ENCODE peak calls at places on chromosome 21, in eight cellular contexts. One of them, this sample, is unnamed.
A peak's percentile ranks its signal among the peaks of the same experiment; 100 is the strongest.

GRCh38 chr21:29423521-29423920 is 124.8 kb downstream of the BACH1 start:
- DNase-seq in ovary: no peak
- DNase-seq in CD8-positive, alpha-beta T cell: no peak
- DNase-seq in RWPE2: no peak
- DNase-seq in mucosa of descending colon: no peak
- DNase-seq in left lung: no peak
- DNase-seq in keratinocyte: no peak
- DNase-seq in psoas muscle: no peak
- DNase-seq in this sample: no peak

GRCh38 chr21:23009360-23009759 is 2011.2 kb downstream of the NCAM2 start:
- DNase-seq in psoas muscle: no peak
- DNase-seq in keratinocyte: no peak
- DNase-seq in CD8-positive, alpha-beta T cell: no peak
- DNase-seq in RWPE2: no peak
- DNase-seq in ovary: no peak
- DNase-seq in mucosa of descending colon: no peak
- DNase-seq in left lung: no peak
- DNase-seq in this sample: no peak

GRCh38 chr21:17612565-17613241 is at the start of gene BTG3:
- DNase-seq in RWPE2: peak; percentile 62
- DNase-seq in psoas muscle: peak; percentile 85
- DNase-seq in left lung: peak; percentile 93
- DNase-seq in keratinocyte: no peak
- DNase-seq in ovary: peak; percentile 91
- DNase-seq in CD8-positive, alpha-beta T cell: peak; percentile 85
- DNase-seq in mucosa of descending colon: peak; percentile 88
- DNase-seq in this sample: peak; percentile 90

GRCh38 chr21:36321325-36322082 is 1.5 kb downstream of the MORC3 start:
- DNase-seq in CD8-positive, alpha-beta T cell: no peak
- DNase-seq in left lung: no peak
- DNase-seq in ovary: no peak
- DNase-seq in RWPE2: no peak
- DNase-seq in psoas muscle: no peak
- DNase-seq in mucosa of descending colon: no peak
- DNase-seq in keratinocyte: no peak
- DNase-seq in this sample: no peak

GRCh38 chr21:36627242-36627641 is 71.7 kb upstream of the SIM2 start:
- DNase-seq in CD8-positive, alpha-beta T cell: no peak
- DNase-seq in RWPE2: no peak
- DNase-seq in left lung: no peak
- DNase-seq in ovary: no peak
- DNase-seq in psoas muscle: no peak
- DNase-seq in keratinocyte: no peak
- DNase-seq in mucosa of descending colon: no peak
- DNase-seq in this sample: no peak

GRCh38 chr21:16910435-16911165 is 602.2 kb upstream of the CXADR start:
- DNase-seq in psoas muscle: no peak
- DNase-seq in RWPE2: no peak
- DNase-seq in left lung: no peak
- DNase-seq in mucosa of descending colon: no peak
- DNase-seq in ovary: no peak
- DNase-seq in keratinocyte: no peak
- DNase-seq in CD8-positive, alpha-beta T cell: no peak
- DNase-seq in this sample: no peak

GRCh38 chr21:45448810-45449657 is 44.1 kb downstream of the COL18A1 start:
- DNase-seq in mucosa of descending colon: peak; percentile 37
- DNase-seq in RWPE2: no peak
- DNase-seq in psoas muscle: peak; percentile 44
- DNase-seq in CD8-positive, alpha-beta T cell: no peak
- DNase-seq in left lung: peak; percentile 73
- DNase-seq in ovary: peak; percentile 49
- DNase-seq in keratinocyte: no peak
- DNase-seq in this sample: no peak

GRCh38 chr21:31337991-31338891 is 5.8 kb downstream of the TIAM1 start:
- DNase-seq in RWPE2: no peak
- DNase-seq in CD8-positive, alpha-beta T cell: no peak
- DNase-seq in left lung: no peak
- DNase-seq in keratinocyte: no peak
- DNase-seq in ovary: no peak
- DNase-seq in mucosa of descending colon: no peak
- DNase-seq in psoas muscle: no peak
- DNase-seq in this sample: no peak

GRCh38 chr21:41411449-41412089 is 14.5 kb upstream of the MX1 start:
- DNase-seq in left lung: no peak
- DNase-seq in psoas muscle: no peak
- DNase-seq in mucosa of descending colon: peak; percentile 76
- DNase-seq in keratinocyte: no peak
- DNase-seq in CD8-positive, alpha-beta T cell: no peak
- DNase-seq in ovary: no peak
- DNase-seq in RWPE2: no peak
- DNase-seq in this sample: no peak

GRCh38 chr21:17491716-17492414 is 21.0 kb upstream of the CXADR start:
- DNase-seq in mucosa of descending colon: no peak
- DNase-seq in RWPE2: no peak
- DNase-seq in psoas muscle: no peak
- DNase-seq in CD8-positive, alpha-beta T cell: no peak
- DNase-seq in ovary: no peak
- DNase-seq in keratinocyte: peak; percentile 77
- DNase-seq in left lung: no peak
- DNase-seq in this sample: no peak

GRCh38 chr21:19246018-19246417 is 842.4 kb upstream of the TMPRSS15 start:
- DNase-seq in keratinocyte: no peak
- DNase-seq in psoas muscle: peak; percentile 36
- DNase-seq in RWPE2: no peak
- DNase-seq in CD8-positive, alpha-beta T cell: no peak
- DNase-seq in ovary: no peak
- DNase-seq in left lung: peak; percentile 51
- DNase-seq in mucosa of descending colon: peak; percentile 32
- DNase-seq in this sample: no peak

GRCh38 chr21:31612889-31613785 is 46.4 kb upstream of the SOD1 start:
- DNase-seq in mucosa of descending colon: no peak
- DNase-seq in psoas muscle: no peak
- DNase-seq in keratinocyte: no peak
- DNase-seq in CD8-positive, alpha-beta T cell: no peak
- DNase-seq in left lung: no peak
- DNase-seq in RWPE2: no peak
- DNase-seq in ovary: no peak
- DNase-seq in this sample: no peak

GRCh38 chr21:44900559-44901251 is 20.0 kb downstream of the ITGB2 start:
- DNase-seq in psoas muscle: no peak
- DNase-seq in ovary: no peak
- DNase-seq in CD8-positive, alpha-beta T cell: no peak
- DNase-seq in keratinocyte: no peak
- DNase-seq in RWPE2: no peak
- DNase-seq in left lung: peak; percentile 51
- DNase-seq in mucosa of descending colon: no peak
- DNase-seq in this sample: no peak

GRCh38 chr21:15729674-15730483 is at the start of gene USP25:
- DNase-seq in CD8-positive, alpha-beta T cell: peak; percentile 89
- DNase-seq in ovary: peak; percentile 92
- DNase-seq in left lung: peak; percentile 99
- DNase-seq in mucosa of descending colon: peak; percentile 94
- DNase-seq in RWPE2: peak; percentile 82
- DNase-seq in psoas muscle: peak; percentile 97
- DNase-seq in keratinocyte: no peak
- DNase-seq in this sample: peak; percentile 96
- TF ChIP-seq CTCF in CD8-positive, alpha-beta T cell: no peak
- TF ChIP-seq CTCF in ovary: no peak
- TF ChIP-seq CTCF in left lung: no peak
- TF ChIP-seq CTCF in mucosa of descending colon: peak; percentile 13
- TF ChIP-seq CTCF in RWPE2: peak; percentile 57
- TF ChIP-seq CTCF in psoas muscle: peak; percentile 28
- TF ChIP-seq CTCF in keratinocyte: no peak
- TF ChIP-seq CTCF in this sample: no peak

DNA sequence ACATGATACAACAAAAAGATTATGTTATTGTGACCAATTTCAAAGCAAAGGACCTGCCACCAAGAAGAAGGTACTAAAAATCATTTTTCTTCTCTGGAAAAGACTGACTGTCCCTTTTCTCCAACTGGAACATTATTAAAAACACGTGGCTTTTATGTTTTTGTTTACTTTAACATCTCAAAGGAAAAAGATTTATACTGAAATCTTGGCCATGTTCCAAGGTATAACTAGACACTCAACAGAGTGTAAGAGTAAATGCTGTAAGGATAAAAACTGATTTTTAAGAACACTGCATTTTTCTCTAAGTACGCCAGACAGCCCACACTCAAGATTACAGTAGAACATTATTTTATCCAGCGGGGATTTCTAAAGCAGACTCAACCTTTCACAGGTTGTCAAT is 62.1 kb downstream of the BRWD1 start:
- DNase-seq in mucosa of descending colon: no peak
- DNase-seq in keratinocyte: no peak
- DNase-seq in psoas muscle: no peak
- DNase-seq in RWPE2: no peak
- DNase-seq in ovary: no peak
- DNase-seq in left lung: no peak
- DNase-seq in CD8-positive, alpha-beta T cell: no peak
- DNase-seq in this sample: no peak
- H3K36me3 ChIP-seq in mucosa of descending colon: no peaks in the 10 kb centered on the region
- H3K36me3 ChIP-seq in keratinocyte: peaks cover 11% of the 10 kb centered on the region
- H3K36me3 ChIP-seq in psoas muscle: no peaks in the 10 kb centered on the region
- H3K36me3 ChIP-seq in RWPE2: peaks cover 88% of the 10 kb centered on the region
- H3K36me3 ChIP-seq in ovary: no peaks in the 10 kb centered on the region
- H3K36me3 ChIP-seq in left lung: no peaks in the 10 kb centered on the region
- H3K36me3 ChIP-seq in CD8-positive, alpha-beta T cell: peaks cover 26% of the 10 kb centered on the region
- H3K36me3 ChIP-seq in this sample: peaks cover 13% of the 10 kb centered on the region

DNA sequence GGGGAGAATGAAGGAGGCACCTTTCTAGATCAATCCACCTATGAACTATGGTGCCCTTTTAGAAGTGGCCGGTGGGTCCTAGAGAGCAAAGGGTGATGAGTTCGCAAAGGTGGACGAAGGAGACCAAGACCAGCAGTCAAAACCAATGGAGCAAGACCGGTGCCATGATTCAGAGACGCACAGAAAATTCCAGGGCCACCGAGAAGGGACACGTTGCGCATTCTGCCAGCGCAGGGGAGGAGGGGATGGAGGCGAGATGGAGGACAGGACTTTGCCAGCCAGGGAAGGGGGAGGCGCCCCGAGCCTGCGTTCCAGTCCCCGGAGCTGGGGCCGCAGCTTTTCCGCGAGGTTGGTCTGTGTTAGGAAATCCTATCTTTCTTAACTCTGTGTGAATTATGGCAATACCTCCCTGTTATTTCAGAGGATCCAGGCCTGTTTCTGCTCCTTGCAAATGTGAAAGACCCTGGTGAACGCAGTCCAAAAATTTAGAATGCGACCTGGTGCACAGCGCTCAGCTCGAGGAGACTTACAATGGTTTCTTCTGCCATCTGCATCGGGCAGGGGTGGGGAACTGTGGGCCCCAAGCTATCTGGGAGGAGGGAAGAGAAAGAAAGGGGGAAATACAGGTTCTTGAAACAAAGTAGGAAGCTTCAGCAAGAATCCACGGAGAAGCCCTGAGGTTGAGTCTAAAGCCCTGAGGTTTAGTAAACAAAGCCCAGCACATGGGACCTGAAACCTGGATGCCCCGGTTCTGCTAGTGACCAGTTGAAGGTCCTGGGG is 129.4 kb downstream of the MRPS6 start:
- DNase-seq in psoas muscle: peak; percentile 70
- DNase-seq in RWPE2: no peak
- DNase-seq in left lung: peak; percentile 91
- DNase-seq in CD8-positive, alpha-beta T cell: no peak
- DNase-seq in ovary: peak; percentile 43
- DNase-seq in keratinocyte: no peak
- DNase-seq in mucosa of descending colon: no peak
- DNase-seq in this sample: peak; percentile 84
- H3K4me3 ChIP-seq in psoas muscle: peak overlapping the region; percentile 16
- H3K4me3 ChIP-seq in RWPE2: no peak overlapping the region
- H3K4me3 ChIP-seq in left lung: peak overlapping the region; percentile 36
- H3K4me3 ChIP-seq in CD8-positive, alpha-beta T cell: peak overlapping the region; percentile 56
- H3K4me3 ChIP-seq in ovary: no peak overlapping the region
- H3K4me3 ChIP-seq in keratinocyte: no peak overlapping the region
- H3K4me3 ChIP-seq in mucosa of descending colon: no peak overlapping the region
- H3K4me3 ChIP-seq in this sample: peak overlapping the region; percentile 54

GRCh38 chr21:46553993-46554392 is 50.9 kb downstream of the S100B start:
- DNase-seq in mucosa of descending colon: no peak
- DNase-seq in keratinocyte: no peak
- DNase-seq in RWPE2: no peak
- DNase-seq in left lung: no peak
- DNase-seq in psoas muscle: no peak
- DNase-seq in ovary: no peak
- DNase-seq in CD8-positive, alpha-beta T cell: no peak
- DNase-seq in this sample: no peak

GRCh38 chr21:46552865-46553379 is 52.0 kb downstream of the S100B start:
- DNase-seq in keratinocyte: no peak
- DNase-seq in RWPE2: no peak
- DNase-seq in left lung: no peak
- DNase-seq in mucosa of descending colon: no peak
- DNase-seq in ovary: no peak
- DNase-seq in psoas muscle: no peak
- DNase-seq in CD8-positive, alpha-beta T cell: no peak
- DNase-seq in this sample: peak; percentile 52

GRCh38 chr21:46550511-46550941 is 54.4 kb downstream of the S100B start:
- DNase-seq in psoas muscle: no peak
- DNase-seq in ovary: no peak
- DNase-seq in RWPE2: no peak
- DNase-seq in left lung: no peak
- DNase-seq in mucosa of descending colon: no peak
- DNase-seq in keratinocyte: no peak
- DNase-seq in CD8-positive, alpha-beta T cell: peak; percentile 80
- DNase-seq in this sample: peak; percentile 37

GRCh38 chr21:46551636-46552241 is 53.1 kb downstream of the S100B start:
- DNase-seq in keratinocyte: no peak
- DNase-seq in left lung: peak; percentile 90
- DNase-seq in CD8-positive, alpha-beta T cell: peak; percentile 58
- DNase-seq in RWPE2: no peak
- DNase-seq in ovary: no peak
- DNase-seq in psoas muscle: peak; percentile 53
- DNase-seq in mucosa of descending colon: peak; percentile 76
- DNase-seq in this sample: peak; percentile 70

DNA sequence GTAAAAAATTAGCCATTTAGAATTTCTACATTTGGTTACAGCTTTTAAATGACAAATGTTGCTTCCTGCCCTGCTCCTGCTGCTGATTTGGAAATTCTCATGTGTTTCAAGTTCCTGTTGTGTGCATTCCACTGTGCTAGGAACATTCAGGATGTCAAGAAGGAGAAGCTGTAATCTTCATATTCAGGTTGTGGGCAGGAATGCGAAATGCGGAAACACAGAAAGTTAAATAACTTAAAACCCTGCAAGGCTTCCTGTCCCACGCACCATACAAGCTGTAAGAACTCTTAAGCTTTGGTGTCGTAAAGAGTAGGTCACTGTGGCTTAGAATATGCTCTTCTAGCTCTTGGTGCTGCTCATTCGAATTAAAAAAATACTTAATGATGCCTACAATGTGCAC is 52.6 kb downstream of the S100B start:
- DNase-seq in left lung: no peak
- DNase-seq in RWPE2: no peak
- DNase-seq in ovary: no peak
- DNase-seq in CD8-positive, alpha-beta T cell: no peak
- DNase-seq in mucosa of descending colon: no peak
- DNase-seq in keratinocyte: no peak
- DNase-seq in psoas muscle: no peak
- DNase-seq in this sample: peak; percentile 43
- TF ChIP-seq CTCF in left lung: no peak
- TF ChIP-seq CTCF in RWPE2: no peak
- TF ChIP-seq CTCF in ovary: no peak
- TF ChIP-seq CTCF in CD8-positive, alpha-beta T cell: no peak
- TF ChIP-seq CTCF in mucosa of descending colon: no peak
- TF ChIP-seq CTCF in keratinocyte: no peak
- TF ChIP-seq CTCF in psoas muscle: no peak
- TF ChIP-seq CTCF in this sample: no peak